ENCODE peak calls at places on chromosome 13, in seven cellular contexts. Z is amniotic stem cell; O is EL; U is heart left ventricle; X is ovary; P is NCI-H1105; I is activated T-cell treated with anti-CD3 and anti-CD28 coated beads, Interleukin-2, amount 50 U/mL, for 72 hours. D is an unnamed sample.

GRCh38 chr13:38045278-38046048 is 175.9 kb upstream of the TRPC4 start:
- DNase-seq in P (no peak), U (no peak), I (no peak), X (no peak), O (peak), Z (no peak), D (no peak)

GRCh38 chr13:30689752-30690151 is 45.6 kb upstream of the ALOX5AP start:
- DNase-seq in X (no peak), I (no peak), Z (no peak), O (no peak), U (no peak), P (no peak), D (no peak)

GRCh38 chr13:102097708-102098107 is 304.1 kb downstream of the FGF14 start:
- DNase-seq in U (no peak), Z (no peak), P (no peak), O (no peak), X (no peak), I (no peak), D (no peak)

GRCh38 chr13:110726726-110727125 is 13.2 kb downstream of the ING1 start:
- DNase-seq in P (no peak), I (peak), X (no peak), Z (no peak), U (no peak), O (no peak), D (no peak)

GRCh38 chr13:61286148-61286745 is 129.4 kb downstream of the PCDH20 start:
- DNase-seq in X (no peak), U (no peak), O (no peak), Z (no peak), P (peak), I (no peak), D (no peak)

GRCh38 chr13:96762876-96763275 is 231.4 kb downstream of the OXGR1 start:
- DNase-seq in U (no peak), O (no peak), P (no peak), X (no peak), Z (no peak), I (no peak), D (no peak)

GRCh38 chr13:36124236-36124822 is 6.9 kb downstream of the DCLK1 start:
- DNase-seq in O (peak), Z (peak), P (no peak), X (peak), I (no peak), U (peak), D (peak)

GRCh38 chr13:111156421-111156820 is 41.3 kb downstream of the ARHGEF7 start:
- DNase-seq in U (no peak), Z (no peak), X (no peak), O (no peak), P (no peak), I (no peak), D (no peak)

GRCh38 chr13:86464193-86464592 is 665.0 kb upstream of the SLITRK6 start:
- DNase-seq in U (no peak), P (no peak), Z (no peak), I (no peak), O (no peak), X (no peak), D (no peak)

GRCh38 chr13:104289400-104289799 is 1223.2 kb upstream of the SLC10A2 start:
- DNase-seq in Z (no peak), X (no peak), I (no peak), U (no peak), O (no peak), P (no peak), D (no peak)

GRCh38 chr13:50919291-50919690 is 9.7 kb downstream of the RNASEH2B start:
- DNase-seq in O (no peak), Z (no peak), I (no peak), P (no peak), U (no peak), X (no peak), D (no peak)

GRCh38 chr13:114131581-114132418 is 623 bp downstream of the RASA3 start:
- DNase-seq in X (no peak), I (peak), P (no peak), Z (no peak), U (no peak), O (peak), D (no peak)

GRCh38 chr13:99985886-99986527 is 4.4 kb downstream of the ZIC2 start:
- DNase-seq in O (no peak), U (no peak), P (no peak), Z (no peak), X (no peak), I (no peak), D (no peak)

GRCh38 chr13:99884913-99885312 is 86.7 kb downstream of the ZIC5 start:
- DNase-seq in O (no peak), Z (no peak), I (no peak), P (no peak), X (no peak), U (no peak), D (no peak)

GRCh38 chr13:89627991-89628390 is 1719.5 kb upstream of the MIR17HG start:
- DNase-seq in P (no peak), Z (no peak), U (no peak), I (no peak), O (no peak), X (no peak), D (no peak)

GRCh38 chr13:41017153-41017552 is 2.0 kb downstream of the ELF1 start:
- DNase-seq in O (no peak), I (peak), Z (no peak), P (no peak), U (no peak), X (no peak), D (no peak)

GRCh38 chr13:50236898-50237318 is 221.7 kb downstream of the KCNRG start:
- DNase-seq in I (peak), U (no peak), X (no peak), P (no peak), O (no peak), Z (no peak), D (no peak)

GRCh38 chr13:112248406-112248760 is 127.8 kb upstream of the SPACA7 start:
- DNase-seq in O (no peak), I (no peak), Z (no peak), U (no peak), P (no peak), X (no peak), D (no peak)

GRCh38 chr13:39341238-39341637 is 261.8 kb downstream of the LHFPL6 start:
- DNase-seq in I (no peak), X (no peak), Z (no peak), O (no peak), U (no peak), P (no peak), D (no peak)

GRCh38 chr13:45369116-45369515 is 28.1 kb upstream of the TPT1 start:
- DNase-seq in I (no peak), X (no peak), P (no peak), O (no peak), U (no peak), Z (no peak), D (no peak)

D was measured in GM04504.